ENCODE peak calls at places on chromosomes 5 and 9, in nine cellular contexts. A is brain microvascular endothelial cell, Z is body of pancreas, X is A673, J is H1, L is H9, N is neural progenitor cell, I is colonic mucosa, H is fibroblast of lung. P is an unnamed sample.

GRCh38 chr5:83718936-83719495 is 1.6 kb downstream of the HAPLN1 start:
- DNase-seq in A (no peak), Z (no peak), X (no peak), J (no peak), L (no peak), N (no peak), I (no peak), H (no peak), P (no peak)

GRCh38 chr9:136018257-136019031 is 57.3 kb upstream of the UBAC1 start:
- DNase-seq in A (no peak), Z (no peak), X (no peak), J (no peak), L (peak), N (no peak), I (no peak), H (no peak), P (peak)

GRCh38 chr9:135887021-135887507 is 20.3 kb downstream of the CAMSAP1 start:
- DNase-seq in A (no peak), Z (no peak), X (peak), J (no peak), L (no peak), N (no peak), I (no peak), H (peak), P (no peak)

GRCh38 chr5:69368458-69369368 is 607 bp downstream of the AK6 start:
- DNase-seq in A (peak), Z (no peak), X (peak), J (no peak), L (no peak), N (peak), I (no peak), H (peak), P (no peak)

GRCh38 chr9:134802201-134802795 is 78.3 kb upstream of the FCN2 start:
- DNase-seq in A (no peak), Z (no peak), X (no peak), J (no peak), L (no peak), N (no peak), I (no peak), H (no peak), P (no peak)

GRCh38 chr9:76987594-76988200 is 31.8 kb upstream of the FOXB2 start:
- DNase-seq in A (peak), Z (no peak), X (peak), J (peak), L (peak), N (peak), I (peak), H (peak), P (no peak)

GRCh38 chr9:28212979-28213378 is 639.7 kb upstream of the C9orf72 start:
- DNase-seq in A (peak), Z (no peak), X (peak), J (no peak), L (no peak), N (no peak), I (no peak), H (peak), P (no peak)

GRCh38 chr5:149853019-149853648 is 91.5 kb downstream of the PDE6A start:
- DNase-seq in A (peak), Z (peak), X (peak), J (peak), L (peak), N (peak), I (peak), H (peak), P (peak)

GRCh38 chr5:3954633-3955032 is 359.0 kb downstream of the IRX1 start:
- DNase-seq in A (no peak), Z (no peak), X (no peak), J (no peak), L (no peak), N (no peak), I (no peak), H (no peak), P (no peak)

GRCh38 chr5:167743685-167744084 is 547.8 kb upstream of the WWC1 start:
- DNase-seq in A (peak), Z (peak), X (peak), J (no peak), L (no peak), N (no peak), I (no peak), H (peak), P (no peak)

GRCh38 chr5:180648658-180649296 is 623 bp downstream of the FLT4 start:
- DNase-seq in A (no peak), Z (no peak), X (no peak), J (no peak), L (peak), N (peak), I (no peak), H (no peak), P (no peak)

GRCh38 chr9:132324425-132324824 is 30.4 kb downstream of the SETX start:
- DNase-seq in A (no peak), Z (no peak), X (no peak), J (no peak), L (no peak), N (no peak), I (no peak), H (no peak), P (no peak)

GRCh38 chr9:127132921-127133647 is 10.6 kb upstream of the ANGPTL2 start:
- DNase-seq in A (peak), Z (no peak), X (no peak), J (no peak), L (peak), N (peak), I (no peak), H (peak), P (peak)

GRCh38 chr9:23622396-23622795 is 203.6 kb downstream of the ELAVL2 start:
- DNase-seq in A (no peak), Z (no peak), X (no peak), J (no peak), L (no peak), N (no peak), I (no peak), H (no peak), P (no peak)

GRCh38 chr5:81630721-81631120 is 120.2 kb downstream of the SSBP2 start:
- DNase-seq in A (no peak), Z (no peak), X (no peak), J (no peak), L (no peak), N (no peak), I (no peak), H (no peak), P (no peak)

GRCh38 chr9:96222132-96222531 is 79.8 kb downstream of the HSD17B3 start:
- DNase-seq in A (no peak), Z (no peak), X (peak), J (no peak), L (no peak), N (peak), I (no peak), H (peak), P (no peak)

GRCh38 chr5:109689740-109690455 is at the start of gene MAN2A1:
- DNase-seq in A (peak), Z (peak), X (peak), J (no peak), L (peak), N (peak), I (peak), H (peak), P (peak)

GRCh38 chr9:35658144-35658893 is at the start of gene CCDC107:
- DNase-seq in A (peak), Z (peak), X (peak), J (no peak), L (peak), N (peak), I (peak), H (peak), P (peak)

GRCh38 chr9:123848447-123849085 is 81.4 kb downstream of the DENND1A start:
- DNase-seq in A (no peak), Z (no peak), X (no peak), J (no peak), L (no peak), N (no peak), I (no peak), H (no peak), P (no peak)

GRCh38 chr9:86749530-86750275 is 197.6 kb downstream of the GAS1 start:
- DNase-seq in A (peak), Z (no peak), X (no peak), J (no peak), L (no peak), N (no peak), I (no peak), H (peak), P (no peak)

GRCh38 chr5:65818592-65818991 is 96.6 kb downstream of the NLN start:
- DNase-seq in A (no peak), Z (no peak), X (no peak), J (no peak), L (no peak), N (peak), I (peak), H (no peak), P (no peak)

GRCh38 chr9:76451234-76451633 is 7.7 kb upstream of the GCNT1 start:
- DNase-seq in A (peak), Z (no peak), X (no peak), J (no peak), L (no peak), N (no peak), I (no peak), H (peak), P (no peak)

GRCh38 chr9:5718296-5719032 is 89.6 kb downstream of the RIC1 start:
- DNase-seq in A (no peak), Z (no peak), X (peak), J (no peak), L (no peak), N (no peak), I (no peak), H (no peak), P (no peak)

GRCh38 chr9:82549174-82549821 is 513.6 kb downstream of the RASEF start:
- DNase-seq in A (no peak), Z (no peak), X (no peak), J (no peak), L (no peak), N (no peak), I (no peak), H (no peak), P (no peak)
- TF ChIP-seq CTCF in A (no peak), Z (peak), X (no peak), J (peak), L (peak), N (peak), I (no peak), H (no peak), P (no peak)

GRCh38 chr9:88658311-88658822 is 123.4 kb downstream of the NXNL2 start:
- DNase-seq in A (peak), Z (peak), X (peak), J (no peak), L (no peak), N (no peak), I (peak), H (peak), P (peak)
- H3K27ac ChIP-seq in A (peak), Z (no peak), X (peak), J (no peak), L (no peak), N (no peak), I (no peak), H (no peak), P (no peak)

GRCh38 chr5:89948977-89949376 is 460.6 kb downstream of the CETN3 start:
- DNase-seq in A (no peak), Z (no peak), X (no peak), J (no peak), L (no peak), N (no peak), I (no peak), H (no peak), P (no peak)
- TF ChIP-seq CTCF in A (no peak), Z (no peak), X (no peak), J (no peak), L (no peak), N (no peak), I (no peak), H (no peak), P (no peak)

DNA sequence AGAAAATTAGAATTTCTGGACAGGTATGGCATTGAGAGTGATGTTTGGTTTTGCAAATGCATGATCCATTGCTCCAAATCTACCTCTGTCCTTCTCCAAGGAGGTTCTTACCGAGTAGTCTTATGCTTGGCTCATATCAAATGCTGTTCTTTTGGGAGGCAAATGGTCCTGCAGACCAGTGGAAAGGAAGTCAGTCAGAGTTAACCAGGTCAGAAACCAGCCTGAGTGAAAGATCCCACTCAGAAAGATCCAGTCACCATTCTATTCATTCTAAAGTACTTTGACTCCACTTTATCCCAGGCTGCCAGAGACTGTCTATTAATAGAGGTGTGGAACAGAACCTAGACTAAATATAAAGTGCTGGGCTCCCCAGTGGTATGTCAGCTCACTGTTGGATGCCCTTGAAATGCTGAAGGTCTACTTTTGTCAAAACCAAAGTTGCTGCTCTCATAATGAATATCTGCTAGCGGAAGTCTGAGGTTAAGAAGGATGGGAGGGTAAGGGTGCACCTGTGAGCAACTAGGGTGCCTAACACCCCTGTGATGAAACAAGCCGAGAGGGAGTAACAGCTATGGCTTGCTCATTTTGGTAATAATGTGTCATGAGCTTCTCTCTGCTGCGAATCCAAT is 302.2 kb downstream of the ZNF608 start:
- DNase-seq in A (no peak), Z (no peak), X (no peak), J (no peak), L (no peak), N (no peak), I (no peak), H (no peak), P (no peak)
- H3K27ac ChIP-seq in A (no peak), Z (no peak), X (no peak), J (no peak), L (no peak), N (no peak), I (no peak), H (no peak), P (peak)

GRCh38 chr9:91195372-91196012 is 166.2 kb downstream of the AUH start:
- DNase-seq in A (no peak), Z (no peak), X (no peak), J (no peak), L (no peak), N (no peak), I (no peak), H (no peak), P (no peak)

GRCh38 chr9:91191443-91192378 is 170.0 kb downstream of the AUH start:
- DNase-seq in A (no peak), Z (no peak), X (no peak), J (no peak), L (no peak), N (no peak), I (no peak), H (no peak), P (no peak)

GRCh38 chr9:91193658-91194391 is 167.9 kb downstream of the AUH start:
- DNase-seq in A (peak), Z (peak), X (peak), J (peak), L (peak), N (peak), I (peak), H (peak), P (peak)

GRCh38 chr9:91192379-91192775 is 169.3 kb downstream of the AUH start:
- DNase-seq in A (no peak), Z (peak), X (no peak), J (no peak), L (no peak), N (no peak), I (no peak), H (peak), P (peak)

GRCh38 chr9:91192785-91193657 is 168.7 kb downstream of the AUH start:
- DNase-seq in A (peak), Z (peak), X (peak), J (peak), L (peak), N (peak), I (peak), H (peak), P (peak)
- TF ChIP-seq CTCF in A (peak), Z (no peak), X (no peak), J (peak), L (peak), N (peak), I (no peak), H (no peak), P (peak)

DNA sequence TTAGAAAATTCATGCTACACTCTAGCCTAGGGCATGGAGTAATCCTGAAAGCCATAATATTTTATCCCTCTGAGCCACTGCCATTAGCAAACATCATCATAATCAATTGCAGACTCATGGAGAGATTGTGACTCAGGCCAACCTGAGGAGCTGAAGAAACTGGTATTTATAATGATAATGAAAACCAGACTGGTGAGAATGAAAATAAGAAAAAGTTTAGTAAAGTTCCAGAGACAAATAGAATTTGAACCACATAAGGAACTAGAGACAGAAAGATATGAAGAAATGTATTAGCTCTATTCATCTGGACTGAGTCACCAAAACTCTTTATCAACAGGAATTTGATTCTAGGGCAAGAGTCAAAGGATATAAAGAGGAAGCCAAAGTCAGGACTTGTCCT is 158.7 kb downstream of the DRD1 start:
- DNase-seq in A (no peak), Z (no peak), X (no peak), J (no peak), L (no peak), N (no peak), I (no peak), H (peak), P (no peak)
- H3K27ac ChIP-seq in A (no peak), Z (no peak), X (no peak), J (no peak), L (no peak), N (no peak), I (no peak), H (no peak), P (no peak)

DNA sequence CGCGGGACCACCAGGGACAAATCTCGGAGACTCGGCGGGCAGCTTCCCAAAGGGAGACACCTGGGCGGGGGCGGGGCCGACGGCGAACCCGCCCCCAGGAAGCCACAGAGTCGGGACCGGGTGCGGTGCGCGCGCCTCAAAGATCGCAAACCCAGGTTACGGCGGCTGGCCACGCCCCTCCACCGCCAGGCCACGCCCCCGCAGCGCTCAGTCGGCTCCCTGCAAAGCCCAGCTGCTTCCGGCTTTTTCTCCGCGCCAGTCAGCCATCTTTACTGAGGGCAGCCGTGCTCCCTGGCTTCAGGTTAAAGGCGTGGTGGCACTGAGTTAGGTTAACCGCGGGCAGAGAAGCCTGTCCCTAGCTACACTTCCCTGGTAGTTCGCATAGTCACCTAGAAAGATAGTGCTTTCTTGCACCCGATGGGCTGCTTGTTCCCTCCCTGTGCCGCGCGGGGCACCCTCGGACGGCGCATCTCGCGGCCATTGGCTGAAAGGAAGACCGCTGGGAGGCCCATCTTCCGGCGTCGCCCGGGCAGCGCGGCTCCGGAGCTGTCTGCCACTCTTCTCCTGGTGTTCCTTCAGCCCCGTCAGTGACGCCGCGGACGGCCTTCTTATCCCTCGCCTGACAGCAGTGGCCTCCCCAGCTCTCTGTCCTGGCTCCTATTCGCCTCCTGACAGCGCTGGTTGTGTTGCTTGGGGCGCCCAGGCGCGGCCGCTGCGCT is at the start of gene TBC1D2:
- DNase-seq in A (peak), Z (peak), X (peak), J (peak), L (peak), N (peak), I (peak), H (peak), P (peak)
- TF ChIP-seq CTCF in A (peak), Z (no peak), X (peak), J (no peak), L (peak), N (peak), I (no peak), H (peak), P (peak)

GRCh38 chr5:761206-761771 is 23.2 kb downstream of the ZDHHC11B start:
- DNase-seq in A (no peak), Z (no peak), X (no peak), J (no peak), L (no peak), N (no peak), I (no peak), H (no peak), P (no peak)
- H3K27ac ChIP-seq in A (no peak), Z (no peak), X (no peak), J (no peak), L (no peak), N (no peak), I (no peak), H (no peak), P (no peak)

GRCh38 chr5:113081881-113082546 is 105.4 kb downstream of the DCP2 start:
- DNase-seq in A (peak), Z (no peak), X (no peak), J (no peak), L (no peak), N (no peak), I (no peak), H (peak), P (no peak)

GRCh38 chr5:113082547-113082905 is 105.9 kb downstream of the DCP2 start:
- DNase-seq in A (no peak), Z (no peak), X (no peak), J (no peak), L (no peak), N (no peak), I (no peak), H (no peak), P (no peak)

GRCh38 chr5:113081091-113081490 is 104.5 kb downstream of the DCP2 start:
- DNase-seq in A (no peak), Z (no peak), X (no peak), J (no peak), L (no peak), N (peak), I (no peak), H (no peak), P (no peak)

GRCh38 chr5:113085084-113085414 is 108.5 kb downstream of the DCP2 start:
- DNase-seq in A (no peak), Z (no peak), X (no peak), J (no peak), L (no peak), N (no peak), I (no peak), H (no peak), P (no peak)

DNA sequence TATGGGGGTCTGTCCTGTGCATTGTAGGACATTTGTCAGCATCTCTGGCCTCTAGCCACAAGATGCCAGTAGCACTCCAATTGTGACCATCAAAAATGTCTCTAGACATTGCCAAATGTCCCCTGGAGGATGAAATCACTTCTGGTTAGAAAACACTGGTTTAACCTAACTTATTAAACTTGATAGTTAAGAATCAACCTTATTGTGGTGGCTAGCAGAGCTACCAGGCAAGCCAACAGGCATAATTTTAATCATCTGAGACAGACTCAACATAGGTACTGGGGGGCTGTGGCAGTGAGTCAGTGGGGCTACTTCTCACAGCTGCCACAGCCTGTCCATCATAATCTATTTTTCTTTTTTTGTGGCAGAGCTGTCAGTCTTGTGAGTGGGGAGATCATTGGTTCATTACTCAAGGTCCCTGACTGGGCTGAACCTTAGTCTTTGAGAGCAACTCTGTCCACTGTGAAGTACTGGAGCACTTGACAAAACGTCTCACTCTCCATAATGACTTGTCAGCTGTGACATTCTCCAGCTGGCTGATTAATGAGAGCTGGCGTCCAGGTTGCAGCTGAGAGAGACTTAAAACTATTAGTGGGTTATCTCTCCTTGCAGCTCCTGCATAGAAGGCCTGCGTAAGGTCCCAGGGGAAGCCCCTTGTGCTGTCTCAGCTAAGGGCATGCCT is 107.9 kb downstream of the DCP2 start:
- DNase-seq in A (no peak), Z (no peak), X (peak), J (no peak), L (no peak), N (no peak), I (no peak), H (no peak), P (peak)
- TF ChIP-seq CTCF in A (peak), Z (no peak), X (no peak), J (no peak), L (no peak), N (peak), I (no peak), H (no peak), P (peak)

P was measured in heart left ventricle.